ENCODE peak calls at places on chromosomes 1 and 21, in seven cellular contexts. One of them, this sample, is unnamed. For H3K4me1 and H3K27me3, the result is how much of the 10 kb centered on the place peaks cover.

GRCh38 chr1:3543076-3544049 is 67.9 kb downstream of the MEGF6 start:
- DNase-seq in PC-3: peak
- DNase-seq in psoas muscle: no peak
- DNase-seq in aorta: peak
- DNase-seq in transverse colon: peak
- DNase-seq in lower lobe of right lung: no peak
- DNase-seq in naive thymus-derived CD4-positive, alpha-beta T cell: no peak
- DNase-seq in this sample: no peak

GRCh38 chr1:22880174-22880601 is 92.5 kb downstream of the LACTBL1 start:
- DNase-seq in PC-3: peak
- DNase-seq in psoas muscle: no peak
- DNase-seq in aorta: no peak
- DNase-seq in transverse colon: no peak
- DNase-seq in lower lobe of right lung: no peak
- DNase-seq in naive thymus-derived CD4-positive, alpha-beta T cell: no peak
- DNase-seq in this sample: no peak

GRCh38 chr1:42214447-42214871 is 49.9 kb upstream of the GUCA2A start:
- DNase-seq in PC-3: peak
- DNase-seq in psoas muscle: no peak
- DNase-seq in aorta: no peak
- DNase-seq in transverse colon: peak
- DNase-seq in lower lobe of right lung: no peak
- DNase-seq in naive thymus-derived CD4-positive, alpha-beta T cell: no peak
- DNase-seq in this sample: no peak

GRCh38 chr1:11730429-11730861 is 5.5 kb upstream of the AGTRAP start:
- DNase-seq in PC-3: peak
- DNase-seq in psoas muscle: no peak
- DNase-seq in aorta: no peak
- DNase-seq in transverse colon: peak
- DNase-seq in lower lobe of right lung: no peak
- DNase-seq in naive thymus-derived CD4-positive, alpha-beta T cell: peak
- DNase-seq in this sample: peak

GRCh38 chr1:180181048-180181447 is 26.4 kb downstream of the QSOX1 start:
- DNase-seq in PC-3: peak
- DNase-seq in psoas muscle: no peak
- DNase-seq in aorta: peak
- DNase-seq in transverse colon: no peak
- DNase-seq in lower lobe of right lung: peak
- DNase-seq in naive thymus-derived CD4-positive, alpha-beta T cell: peak
- DNase-seq in this sample: no peak

GRCh38 chr1:107056426-107057196 is at the start of gene PRMT6:
- DNase-seq in PC-3: peak
- DNase-seq in psoas muscle: peak
- DNase-seq in aorta: peak
- DNase-seq in transverse colon: peak
- DNase-seq in lower lobe of right lung: peak
- DNase-seq in naive thymus-derived CD4-positive, alpha-beta T cell: peak
- DNase-seq in this sample: peak

GRCh38 chr1:32894681-32895080 is 6.5 kb downstream of the TMEM54 start:
- DNase-seq in PC-3: no peak
- DNase-seq in psoas muscle: no peak
- DNase-seq in aorta: peak
- DNase-seq in transverse colon: no peak
- DNase-seq in lower lobe of right lung: no peak
- DNase-seq in naive thymus-derived CD4-positive, alpha-beta T cell: no peak
- DNase-seq in this sample: no peak

GRCh38 chr1:24965571-24965930 is 35.5 kb upstream of the RUNX3 start:
- DNase-seq in PC-3: no peak
- DNase-seq in psoas muscle: peak
- DNase-seq in aorta: no peak
- DNase-seq in transverse colon: no peak
- DNase-seq in lower lobe of right lung: no peak
- DNase-seq in naive thymus-derived CD4-positive, alpha-beta T cell: no peak
- DNase-seq in this sample: no peak

GRCh38 chr1:234845097-234845660 is 235.2 kb upstream of the IRF2BP2 start:
- DNase-seq in PC-3: peak
- DNase-seq in psoas muscle: no peak
- DNase-seq in aorta: no peak
- DNase-seq in transverse colon: no peak
- DNase-seq in lower lobe of right lung: no peak
- DNase-seq in naive thymus-derived CD4-positive, alpha-beta T cell: peak
- DNase-seq in this sample: peak

GRCh38 chr1:153353226-153353947 is 4.3 kb upstream of the S100A9 start:
- DNase-seq in PC-3: peak
- DNase-seq in psoas muscle: no peak
- DNase-seq in aorta: no peak
- DNase-seq in transverse colon: no peak
- DNase-seq in lower lobe of right lung: no peak
- DNase-seq in naive thymus-derived CD4-positive, alpha-beta T cell: no peak
- DNase-seq in this sample: no peak

GRCh38 chr21:26445440-26445839 is 127.6 kb downstream of the CYYR1 start:
- DNase-seq in PC-3: no peak
- DNase-seq in psoas muscle: no peak
- DNase-seq in aorta: no peak
- DNase-seq in transverse colon: no peak
- DNase-seq in lower lobe of right lung: no peak
- DNase-seq in naive thymus-derived CD4-positive, alpha-beta T cell: no peak
- DNase-seq in this sample: no peak

GRCh38 chr1:205534444-205534985 is 30.0 kb downstream of the CDK18 start:
- DNase-seq in PC-3: no peak
- DNase-seq in psoas muscle: peak
- DNase-seq in aorta: no peak
- DNase-seq in transverse colon: no peak
- DNase-seq in lower lobe of right lung: no peak
- DNase-seq in naive thymus-derived CD4-positive, alpha-beta T cell: no peak
- DNase-seq in this sample: no peak

GRCh38 chr1:226064816-226065248 is 2.3 kb downstream of the H3-3A start:
- DNase-seq in PC-3: peak
- DNase-seq in psoas muscle: no peak
- DNase-seq in aorta: no peak
- DNase-seq in transverse colon: peak
- DNase-seq in lower lobe of right lung: no peak
- DNase-seq in naive thymus-derived CD4-positive, alpha-beta T cell: peak
- DNase-seq in this sample: peak

GRCh38 chr21:33707846-33708245 is 65.5 kb downstream of the ITSN1 start:
- DNase-seq in PC-3: no peak
- DNase-seq in psoas muscle: no peak
- DNase-seq in aorta: no peak
- DNase-seq in transverse colon: no peak
- DNase-seq in lower lobe of right lung: no peak
- DNase-seq in naive thymus-derived CD4-positive, alpha-beta T cell: no peak
- DNase-seq in this sample: no peak

GRCh38 chr1:229024528-229025119 is 246.3 kb upstream of the RAB4A start:
- DNase-seq in PC-3: peak
- DNase-seq in psoas muscle: peak
- DNase-seq in aorta: peak
- DNase-seq in transverse colon: peak
- DNase-seq in lower lobe of right lung: no peak
- DNase-seq in naive thymus-derived CD4-positive, alpha-beta T cell: no peak
- DNase-seq in this sample: no peak

GRCh38 chr1:221741364-221741970 is 422 bp downstream of the DUSP10 start:
- DNase-seq in PC-3: peak
- DNase-seq in psoas muscle: peak
- DNase-seq in aorta: peak
- DNase-seq in transverse colon: peak
- DNase-seq in lower lobe of right lung: peak
- DNase-seq in naive thymus-derived CD4-positive, alpha-beta T cell: peak
- DNase-seq in this sample: peak

GRCh38 chr1:151693057-151693651 is 23.4 kb downstream of the CELF3 start:
- DNase-seq in PC-3: peak
- DNase-seq in psoas muscle: no peak
- DNase-seq in aorta: no peak
- DNase-seq in transverse colon: no peak
- DNase-seq in lower lobe of right lung: no peak
- DNase-seq in naive thymus-derived CD4-positive, alpha-beta T cell: no peak
- DNase-seq in this sample: no peak

GRCh38 chr1:223635236-223635635 is 30.3 kb downstream of the CAPN8 start:
- DNase-seq in PC-3: no peak
- DNase-seq in psoas muscle: no peak
- DNase-seq in aorta: no peak
- DNase-seq in transverse colon: no peak
- DNase-seq in lower lobe of right lung: no peak
- DNase-seq in naive thymus-derived CD4-positive, alpha-beta T cell: no peak
- DNase-seq in this sample: no peak

GRCh38 chr21:41585199-41585994 is 77.4 kb upstream of the TMPRSS2 start:
- DNase-seq in PC-3: no peak
- DNase-seq in psoas muscle: no peak
- DNase-seq in aorta: no peak
- DNase-seq in transverse colon: no peak
- DNase-seq in lower lobe of right lung: no peak
- DNase-seq in naive thymus-derived CD4-positive, alpha-beta T cell: no peak
- DNase-seq in this sample: no peak

GRCh38 chr1:116572771-116573170 is 1.9 kb upstream of the CD58 start:
- DNase-seq in PC-3: no peak
- DNase-seq in psoas muscle: no peak
- DNase-seq in aorta: no peak
- DNase-seq in transverse colon: no peak
- DNase-seq in lower lobe of right lung: no peak
- DNase-seq in naive thymus-derived CD4-positive, alpha-beta T cell: no peak
- DNase-seq in this sample: no peak

GRCh38 chr1:116571215-116571919 is 541 bp upstream of the CD58 start:
- DNase-seq in PC-3: no peak
- DNase-seq in psoas muscle: no peak
- DNase-seq in aorta: no peak
- DNase-seq in transverse colon: no peak
- DNase-seq in lower lobe of right lung: peak
- DNase-seq in naive thymus-derived CD4-positive, alpha-beta T cell: no peak
- DNase-seq in this sample: no peak

GRCh38 chr1:116574581-116575291 is 3.9 kb upstream of the CD58 start:
- DNase-seq in PC-3: peak
- DNase-seq in psoas muscle: peak
- DNase-seq in aorta: peak
- DNase-seq in transverse colon: peak
- DNase-seq in lower lobe of right lung: no peak
- DNase-seq in naive thymus-derived CD4-positive, alpha-beta T cell: peak
- DNase-seq in this sample: peak

GRCh38 chr1:116572079-116572478 is 1.3 kb upstream of the CD58 start:
- DNase-seq in PC-3: no peak
- DNase-seq in psoas muscle: no peak
- DNase-seq in aorta: no peak
- DNase-seq in transverse colon: no peak
- DNase-seq in lower lobe of right lung: no peak
- DNase-seq in naive thymus-derived CD4-positive, alpha-beta T cell: no peak
- DNase-seq in this sample: no peak

GRCh38 chr1:116573388-116574100 is 2.7 kb upstream of the CD58 start:
- DNase-seq in PC-3: no peak
- DNase-seq in psoas muscle: no peak
- DNase-seq in aorta: no peak
- DNase-seq in transverse colon: no peak
- DNase-seq in lower lobe of right lung: no peak
- DNase-seq in naive thymus-derived CD4-positive, alpha-beta T cell: no peak
- DNase-seq in this sample: no peak
- H3K4me1 ChIP-seq in PC-3: under half
- H3K4me1 ChIP-seq in psoas muscle: under half
- H3K4me1 ChIP-seq in aorta: under half
- H3K4me1 ChIP-seq in transverse colon: under half
- H3K4me1 ChIP-seq in lower lobe of right lung: under half
- H3K4me1 ChIP-seq in naive thymus-derived CD4-positive, alpha-beta T cell: under half
- H3K4me1 ChIP-seq in this sample: under half

GRCh38 chr1:201350884-201351283 is 26.6 kb downstream of the TNNT2 start:
- DNase-seq in PC-3: no peak
- DNase-seq in psoas muscle: no peak
- DNase-seq in aorta: peak
- DNase-seq in transverse colon: no peak
- DNase-seq in lower lobe of right lung: peak
- DNase-seq in naive thymus-derived CD4-positive, alpha-beta T cell: no peak
- DNase-seq in this sample: no peak
- H3K27me3 ChIP-seq in PC-3: under half
- H3K27me3 ChIP-seq in psoas muscle: under half
- H3K27me3 ChIP-seq in aorta: under half
- H3K27me3 ChIP-seq in transverse colon: under half
- H3K27me3 ChIP-seq in lower lobe of right lung: under half
- H3K27me3 ChIP-seq in naive thymus-derived CD4-positive, alpha-beta T cell: under half
- H3K27me3 ChIP-seq in this sample: under half

GRCh38 chr1:27601321-27601770 is 2.6 kb downstream of the AHDC1 start:
- DNase-seq in PC-3: no peak
- DNase-seq in psoas muscle: no peak
- DNase-seq in aorta: no peak
- DNase-seq in transverse colon: no peak
- DNase-seq in lower lobe of right lung: no peak
- DNase-seq in naive thymus-derived CD4-positive, alpha-beta T cell: no peak
- DNase-seq in this sample: no peak
- H3K4me1 ChIP-seq in PC-3: under half
- H3K4me1 ChIP-seq in psoas muscle: under half
- H3K4me1 ChIP-seq in aorta: under half
- H3K4me1 ChIP-seq in transverse colon: half or more
- H3K4me1 ChIP-seq in lower lobe of right lung: half or more
- H3K4me1 ChIP-seq in naive thymus-derived CD4-positive, alpha-beta T cell: under half
- H3K4me1 ChIP-seq in this sample: half or more

DNA sequence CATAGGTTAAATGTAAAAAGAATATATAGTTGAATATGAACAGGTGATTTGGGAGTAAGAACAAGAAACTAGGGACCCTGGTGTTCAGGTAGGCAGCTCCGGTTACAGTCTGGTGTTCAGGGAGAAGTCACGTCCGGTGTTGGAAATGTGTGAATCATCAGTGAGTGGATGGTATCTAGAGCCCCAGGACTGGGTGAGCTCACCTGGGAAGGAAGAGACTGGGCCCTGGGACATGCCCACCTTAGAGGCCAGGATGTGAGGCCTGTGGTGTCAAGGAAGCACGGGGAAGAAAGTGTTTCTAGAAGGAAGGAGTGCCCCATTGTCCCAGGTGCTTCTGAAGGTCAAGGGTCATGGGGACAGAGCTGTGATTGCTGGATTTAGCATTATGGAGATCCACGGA is 1.5 kb upstream of the GJB3 start:
- DNase-seq in PC-3: peak
- DNase-seq in psoas muscle: peak
- DNase-seq in aorta: no peak
- DNase-seq in transverse colon: no peak
- DNase-seq in lower lobe of right lung: no peak
- DNase-seq in naive thymus-derived CD4-positive, alpha-beta T cell: no peak
- DNase-seq in this sample: no peak
- H3K27me3 ChIP-seq in PC-3: under half
- H3K27me3 ChIP-seq in psoas muscle: under half
- H3K27me3 ChIP-seq in aorta: under half
- H3K27me3 ChIP-seq in transverse colon: under half
- H3K27me3 ChIP-seq in lower lobe of right lung: under half
- H3K27me3 ChIP-seq in naive thymus-derived CD4-positive, alpha-beta T cell: under half
- H3K27me3 ChIP-seq in this sample: under half

GRCh38 chr1:10068605-10069294 is 36.0 kb downstream of the UBE4B start:
- DNase-seq in PC-3: no peak
- DNase-seq in psoas muscle: no peak
- DNase-seq in aorta: no peak
- DNase-seq in transverse colon: no peak
- DNase-seq in lower lobe of right lung: no peak
- DNase-seq in naive thymus-derived CD4-positive, alpha-beta T cell: no peak
- DNase-seq in this sample: no peak

GRCh38 chr1:10074855-10075418 is 42.2 kb downstream of the UBE4B start:
- DNase-seq in PC-3: no peak
- DNase-seq in psoas muscle: no peak
- DNase-seq in aorta: no peak
- DNase-seq in transverse colon: no peak
- DNase-seq in lower lobe of right lung: no peak
- DNase-seq in naive thymus-derived CD4-positive, alpha-beta T cell: no peak
- DNase-seq in this sample: no peak

GRCh38 chr1:10070206-10070605 is 37.4 kb downstream of the UBE4B start:
- DNase-seq in PC-3: no peak
- DNase-seq in psoas muscle: no peak
- DNase-seq in aorta: no peak
- DNase-seq in transverse colon: no peak
- DNase-seq in lower lobe of right lung: no peak
- DNase-seq in naive thymus-derived CD4-positive, alpha-beta T cell: no peak
- DNase-seq in this sample: no peak

GRCh38 chr1:10074059-10074854 is 41.5 kb downstream of the UBE4B start:
- DNase-seq in PC-3: peak
- DNase-seq in psoas muscle: no peak
- DNase-seq in aorta: peak
- DNase-seq in transverse colon: peak
- DNase-seq in lower lobe of right lung: peak
- DNase-seq in naive thymus-derived CD4-positive, alpha-beta T cell: no peak
- DNase-seq in this sample: no peak

GRCh38 chr1:10071640-10072039 is 38.9 kb downstream of the UBE4B start:
- DNase-seq in PC-3: no peak
- DNase-seq in psoas muscle: no peak
- DNase-seq in aorta: no peak
- DNase-seq in transverse colon: no peak
- DNase-seq in lower lobe of right lung: no peak
- DNase-seq in naive thymus-derived CD4-positive, alpha-beta T cell: no peak
- DNase-seq in this sample: no peak
- H3K4me1 ChIP-seq in PC-3: under half
- H3K4me1 ChIP-seq in psoas muscle: under half
- H3K4me1 ChIP-seq in aorta: under half
- H3K4me1 ChIP-seq in transverse colon: under half
- H3K4me1 ChIP-seq in lower lobe of right lung: under half
- H3K4me1 ChIP-seq in naive thymus-derived CD4-positive, alpha-beta T cell: under half
- H3K4me1 ChIP-seq in this sample: under half